ENCODE peak calls at places on chromosome 20, in six cellular contexts. W is progenitor cell of endocrine pancreas; G is CD4-positive, CD25-positive, alpha-beta regulatory T cell; Q is GM04504; R is activated T-cell treated with anti-CD3 and anti-CD28 coated beads for 1 hour; X is stimulated activated CD4-positive, alpha-beta T cell treated with anti-CD3 and anti-CD28 coated beads, Interleukin-15, amount 100 ng/mL, for 24 hours. D is an unnamed sample.

GRCh38 chr20:51208162-51208561 is 185.3 kb upstream of the KCNG1 start:
- DNase-seq in R (no peak), Q (no peak), W (no peak), G (no peak), X (no peak), D (no peak)

GRCh38 chr20:47113362-47114118 is 218.9 kb downstream of the EYA2 start:
- DNase-seq in G (no peak), R (no peak), Q (no peak), X (no peak), W (no peak), D (no peak)

GRCh38 chr20:52103469-52103910 is 88.1 kb downstream of the ZFP64 start:
- DNase-seq in G (no peak), R (no peak), W (no peak), X (peak; percentile 43), Q (no peak), D (peak; percentile 66)

GRCh38 chr20:48736636-48737035 is 91.2 kb downstream of the PREX1 start:
- DNase-seq in W (no peak), X (no peak), G (no peak), R (no peak), Q (no peak), D (no peak)

GRCh38 chr20:38870733-38871559 is 55.3 kb upstream of the FAM83D start:
- DNase-seq in W (no peak), Q (no peak), X (peak; percentile 78), R (no peak), G (no peak), D (no peak)

GRCh38 chr20:35215066-35215956 is 11.2 kb upstream of the MMP24 start:
- DNase-seq in R (no peak), Q (no peak), G (no peak), W (no peak), X (no peak), D (peak; percentile 73)

GRCh38 chr20:50810063-50810462 is 15.2 kb downstream of the BCAS4 start:
- DNase-seq in W (no peak), Q (no peak), X (no peak), G (no peak), R (no peak), D (no peak)

GRCh38 chr20:16228722-16229121 is 344.5 kb downstream of the KIF16B start:
- DNase-seq in G (no peak), Q (no peak), W (no peak), R (no peak), X (no peak), D (no peak)

GRCh38 chr20:3296256-3297095 is 57.5 kb upstream of the SLC4A11 start:
- DNase-seq in W (no peak), X (no peak), R (no peak), G (no peak), Q (no peak), D (no peak)

GRCh38 chr20:5402903-5403531 is 86.3 kb upstream of the PROKR2 start:
- DNase-seq in W (peak; percentile 26), X (peak; percentile 40), R (no peak), Q (no peak), G (no peak), D (peak; percentile 21)

GRCh38 chr20:31860431-31861345 is 9.6 kb downstream of the DUSP15 start:
- DNase-seq in Q (no peak), R (no peak), G (no peak), X (no peak), W (no peak), D (no peak)

GRCh38 chr20:40683221-40683893 is 5.7 kb downstream of the MAFB start:
- DNase-seq in R (no peak), G (no peak), Q (no peak), X (peak; percentile 22), W (no peak), D (no peak)

GRCh38 chr20:21609221-21609620 is 95.4 kb upstream of the NKX2-2 start:
- DNase-seq in G (no peak), Q (peak; percentile 10), W (no peak), X (no peak), R (no peak), D (no peak)

GRCh38 chr20:33387177-33387576 is 14.1 kb downstream of the CDK5RAP1 start:
- DNase-seq in X (no peak), R (no peak), Q (no peak), W (no peak), G (no peak), D (no peak)

GRCh38 chr20:11170565-11170964 is 496.8 kb upstream of the JAG1 start:
- DNase-seq in G (no peak), Q (no peak), X (no peak), W (no peak), R (no peak), D (no peak)

GRCh38 chr20:57122481-57123138 is 143.8 kb downstream of the BMP7 start:
- DNase-seq in W (no peak), R (no peak), X (no peak), G (no peak), Q (no peak), D (no peak)

GRCh38 chr20:38806855-38807655 is 1.6 kb downstream of the PPP1R16B start:
- DNase-seq in G (peak; percentile 66), W (no peak), R (peak; percentile 13), X (peak; percentile 57), Q (no peak), D (peak; percentile 19)

GRCh38 chr20:7585126-7585679 is 355.1 kb downstream of the HAO1 start:
- DNase-seq in Q (no peak), G (no peak), R (no peak), W (no peak), X (no peak), D (no peak)

GRCh38 chr20:14928083-14928482 is 590.7 kb upstream of the FLRT3 start:
- DNase-seq in G (no peak), X (no peak), R (no peak), Q (no peak), W (no peak), D (no peak)

GRCh38 chr20:4766631-4767030 is 44.9 kb downstream of the PRND start:
- DNase-seq in G (no peak), W (no peak), Q (no peak), X (no peak), R (no peak), D (peak; percentile 95)